ENCODE peak calls at places on chromosomes 1 and 21, in eight cellular contexts. C is HT1080, F is lower leg skin, J is HTR-8/SVneo, O is WTC11, T is NCI-H748 treated with DMSO at 0.1 percent for 48 hours, Z is neural progenitor cell, M is BE2C. W is an unnamed sample.

GRCh38 chr21:31683029-31683428 is 23.5 kb downstream of the SOD1 start:
- DNase-seq in C (no peak), F (no peak), J (no peak), O (no peak), T (no peak), Z (no peak), M (no peak), W (no peak)

GRCh38 chr1:42419449-42419848 is 36.4 kb downstream of the ZMYND12 start:
- DNase-seq in C (no peak), F (no peak), J (no peak), O (no peak), T (no peak), Z (no peak), M (peak; percentile 23), W (no peak)

GRCh38 chr1:163066168-163066567 is 3.0 kb upstream of the RGS4 start:
- DNase-seq in C (no peak), F (no peak), J (no peak), O (no peak), T (no peak), Z (no peak), M (no peak), W (no peak)

GRCh38 chr1:225875044-225875822 is 6.9 kb downstream of the TMEM63A start:
- DNase-seq in C (peak; percentile 49), F (no peak), J (no peak), O (no peak), T (no peak), Z (no peak), M (no peak), W (peak; percentile 94)

GRCh38 chr21:37264808-37265207 is 2.3 kb downstream of the VPS26C start:
- DNase-seq in C (peak; percentile 10), F (no peak), J (no peak), O (no peak), T (no peak), Z (no peak), M (no peak), W (no peak)

GRCh38 chr1:219555031-219555667 is 57.8 kb downstream of the ZC3H11B start:
- DNase-seq in C (peak; percentile 48), F (no peak), J (no peak), O (peak; percentile 13), T (no peak), Z (peak; percentile 79), M (no peak), W (no peak)

GRCh38 chr21:45592208-45592619 is 50.0 kb upstream of the SLC19A1 start:
- DNase-seq in C (no peak), F (no peak), J (no peak), O (peak; percentile 4), T (no peak), Z (no peak), M (no peak), W (no peak)

GRCh38 chr21:45033791-45034555 is 40.4 kb upstream of the ADARB1 start:
- DNase-seq in C (no peak), F (no peak), J (no peak), O (no peak), T (no peak), Z (no peak), M (peak; percentile 4), W (no peak)

GRCh38 chr1:180428782-180429695 is 73.3 kb downstream of the ACBD6 start:
- DNase-seq in C (no peak), F (no peak), J (no peak), O (no peak), T (no peak), Z (no peak), M (no peak), W (no peak)

GRCh38 chr1:200738733-200739498 is at the start of gene CAMSAP2:
- DNase-seq in C (peak; percentile 85), F (peak; percentile 97), J (peak; percentile 92), O (peak; percentile 80), T (peak; percentile 68), Z (peak; percentile 95), M (peak; percentile 97), W (peak; percentile 80)

GRCh38 chr1:226547754-226548191 is 791 bp upstream of the STUM start:
- DNase-seq in C (peak; percentile 74), F (peak; percentile 95), J (peak; percentile 92), O (peak; percentile 86), T (peak; percentile 80), Z (peak; percentile 95), M (peak; percentile 87), W (peak; percentile 89)

W was measured in HT-29.